ENCODE peak calls at places on chromosomes 2 and 18, in nine cellular contexts. One of them, this sample, is unnamed.

GRCh38 chr18:28831476-28831875 is 654.5 kb upstream of the CDH2 start:
- DNase-seq in body of pancreas: no peak
- DNase-seq in fibroblast of lung: no peak
- DNase-seq in cardiac muscle cell: no peak
- DNase-seq in endodermal cell: no peak
- DNase-seq in GM23338: no peak
- DNase-seq in Peyer's patch: no peak
- DNase-seq in neuronal stem cell: no peak
- DNase-seq in heart left ventricle: no peak
- DNase-seq in this sample: no peak

GRCh38 chr2:166410828-166411472 is 35.2 kb upstream of the SCN9A start:
- DNase-seq in body of pancreas: no peak
- DNase-seq in fibroblast of lung: peak; percentile 87
- DNase-seq in cardiac muscle cell: peak; percentile 84
- DNase-seq in endodermal cell: no peak
- DNase-seq in GM23338: no peak
- DNase-seq in Peyer's patch: no peak
- DNase-seq in neuronal stem cell: no peak
- DNase-seq in heart left ventricle: no peak
- DNase-seq in this sample: no peak

GRCh38 chr18:50079571-50080295 is 115.2 kb downstream of the MYO5B start:
- DNase-seq in body of pancreas: peak; percentile 86
- DNase-seq in fibroblast of lung: no peak
- DNase-seq in cardiac muscle cell: no peak
- DNase-seq in endodermal cell: peak; percentile 11
- DNase-seq in GM23338: no peak
- DNase-seq in Peyer's patch: no peak
- DNase-seq in neuronal stem cell: no peak
- DNase-seq in heart left ventricle: peak; percentile 72
- DNase-seq in this sample: peak; percentile 85

GRCh38 chr2:222594679-222595078 is 61.2 kb downstream of the FARSB start:
- DNase-seq in body of pancreas: no peak
- DNase-seq in fibroblast of lung: peak; percentile 81
- DNase-seq in cardiac muscle cell: peak; percentile 66
- DNase-seq in endodermal cell: no peak
- DNase-seq in GM23338: no peak
- DNase-seq in Peyer's patch: no peak
- DNase-seq in neuronal stem cell: no peak
- DNase-seq in heart left ventricle: no peak
- DNase-seq in this sample: no peak

GRCh38 chr2:138147796-138148195 is 183.5 kb downstream of the HNMT start:
- DNase-seq in body of pancreas: peak; percentile 76
- DNase-seq in fibroblast of lung: peak; percentile 2
- DNase-seq in cardiac muscle cell: peak; percentile 37
- DNase-seq in endodermal cell: no peak
- DNase-seq in GM23338: no peak
- DNase-seq in Peyer's patch: no peak
- DNase-seq in neuronal stem cell: no peak
- DNase-seq in heart left ventricle: no peak
- DNase-seq in this sample: no peak

GRCh38 chr2:237732790-237733349 is 65.7 kb upstream of the RBM44 start:
- DNase-seq in body of pancreas: peak; percentile 51
- DNase-seq in fibroblast of lung: no peak
- DNase-seq in cardiac muscle cell: no peak
- DNase-seq in endodermal cell: peak; percentile 65
- DNase-seq in GM23338: peak; percentile 46
- DNase-seq in Peyer's patch: no peak
- DNase-seq in neuronal stem cell: no peak
- DNase-seq in heart left ventricle: peak; percentile 72
- DNase-seq in this sample: peak; percentile 93

GRCh38 chr18:26993568-26993967 is 128.1 kb upstream of the AQP4 start:
- DNase-seq in body of pancreas: no peak
- DNase-seq in fibroblast of lung: no peak
- DNase-seq in cardiac muscle cell: no peak
- DNase-seq in endodermal cell: no peak
- DNase-seq in GM23338: no peak
- DNase-seq in Peyer's patch: no peak
- DNase-seq in neuronal stem cell: no peak
- DNase-seq in heart left ventricle: no peak
- DNase-seq in this sample: no peak

GRCh38 chr2:48548871-48549270 is 18.9 kb downstream of the STON1 start:
- DNase-seq in body of pancreas: no peak
- DNase-seq in fibroblast of lung: peak; percentile 33
- DNase-seq in cardiac muscle cell: peak; percentile 57
- DNase-seq in endodermal cell: no peak
- DNase-seq in GM23338: no peak
- DNase-seq in Peyer's patch: no peak
- DNase-seq in neuronal stem cell: no peak
- DNase-seq in heart left ventricle: no peak
- DNase-seq in this sample: no peak

GRCh38 chr2:79554899-79555298 is 42.0 kb downstream of the CTNNA2 start:
- DNase-seq in body of pancreas: no peak
- DNase-seq in fibroblast of lung: no peak
- DNase-seq in cardiac muscle cell: no peak
- DNase-seq in endodermal cell: no peak
- DNase-seq in GM23338: peak; percentile 76
- DNase-seq in Peyer's patch: no peak
- DNase-seq in neuronal stem cell: no peak
- DNase-seq in heart left ventricle: no peak
- DNase-seq in this sample: no peak

GRCh38 chr2:9250091-9250490 is 43.5 kb downstream of the ASAP2 start:
- DNase-seq in body of pancreas: no peak
- DNase-seq in fibroblast of lung: no peak
- DNase-seq in cardiac muscle cell: no peak
- DNase-seq in endodermal cell: no peak
- DNase-seq in GM23338: no peak
- DNase-seq in Peyer's patch: no peak
- DNase-seq in neuronal stem cell: no peak
- DNase-seq in heart left ventricle: no peak
- DNase-seq in this sample: no peak

GRCh38 chr18:27785815-27786537 is 391.0 kb downstream of the CDH2 start:
- DNase-seq in body of pancreas: no peak
- DNase-seq in fibroblast of lung: no peak
- DNase-seq in cardiac muscle cell: no peak
- DNase-seq in endodermal cell: no peak
- DNase-seq in GM23338: peak; percentile 11
- DNase-seq in Peyer's patch: no peak
- DNase-seq in neuronal stem cell: no peak
- DNase-seq in heart left ventricle: no peak
- DNase-seq in this sample: no peak

GRCh38 chr2:608297-608696 is 68.9 kb downstream of the TMEM18 start:
- DNase-seq in body of pancreas: no peak
- DNase-seq in fibroblast of lung: no peak
- DNase-seq in cardiac muscle cell: no peak
- DNase-seq in endodermal cell: peak; percentile 14
- DNase-seq in GM23338: no peak
- DNase-seq in Peyer's patch: no peak
- DNase-seq in neuronal stem cell: no peak
- DNase-seq in heart left ventricle: no peak
- DNase-seq in this sample: no peak

GRCh38 chr2:178388287-178388686 is 62.7 kb downstream of the PRKRA start:
- DNase-seq in body of pancreas: no peak
- DNase-seq in fibroblast of lung: no peak
- DNase-seq in cardiac muscle cell: no peak
- DNase-seq in endodermal cell: no peak
- DNase-seq in GM23338: no peak
- DNase-seq in Peyer's patch: no peak
- DNase-seq in neuronal stem cell: no peak
- DNase-seq in heart left ventricle: no peak
- DNase-seq in this sample: no peak

GRCh38 chr2:231161252-231162035 is 36.6 kb upstream of the HTR2B start:
- DNase-seq in body of pancreas: no peak
- DNase-seq in fibroblast of lung: no peak
- DNase-seq in cardiac muscle cell: peak; percentile 6
- DNase-seq in endodermal cell: no peak
- DNase-seq in GM23338: no peak
- DNase-seq in Peyer's patch: no peak
- DNase-seq in neuronal stem cell: no peak
- DNase-seq in heart left ventricle: no peak
- DNase-seq in this sample: no peak
- H3K27ac ChIP-seq in body of pancreas: peak overlapping the region; percentile 14
- H3K27ac ChIP-seq in fibroblast of lung: peak overlapping the region; percentile 71
- H3K27ac ChIP-seq in cardiac muscle cell: no peak overlapping the region
- H3K27ac ChIP-seq in endodermal cell: no peak overlapping the region
- H3K27ac ChIP-seq in GM23338: peak overlapping the region; percentile 27
- H3K27ac ChIP-seq in Peyer's patch: peak overlapping the region; percentile 29
- H3K27ac ChIP-seq in neuronal stem cell: no peak overlapping the region
- H3K27ac ChIP-seq in heart left ventricle: peak overlapping the region; percentile 20
- H3K27ac ChIP-seq in this sample: no peak overlapping the region

GRCh38 chr18:47899107-47899840 is 31.2 kb downstream of the SMAD2 start:
- DNase-seq in body of pancreas: no peak
- DNase-seq in fibroblast of lung: no peak
- DNase-seq in cardiac muscle cell: peak; percentile 39
- DNase-seq in endodermal cell: no peak
- DNase-seq in GM23338: peak; percentile 38
- DNase-seq in Peyer's patch: no peak
- DNase-seq in neuronal stem cell: peak; percentile 18
- DNase-seq in heart left ventricle: no peak
- DNase-seq in this sample: no peak

GRCh38 chr18:47898055-47898454 is 32.4 kb downstream of the SMAD2 start:
- DNase-seq in body of pancreas: no peak
- DNase-seq in fibroblast of lung: no peak
- DNase-seq in cardiac muscle cell: no peak
- DNase-seq in endodermal cell: no peak
- DNase-seq in GM23338: no peak
- DNase-seq in Peyer's patch: no peak
- DNase-seq in neuronal stem cell: no peak
- DNase-seq in heart left ventricle: no peak
- DNase-seq in this sample: no peak

GRCh38 chr18:47895565-47896250 is 34.8 kb downstream of the SMAD2 start:
- DNase-seq in body of pancreas: no peak
- DNase-seq in fibroblast of lung: no peak
- DNase-seq in cardiac muscle cell: no peak
- DNase-seq in endodermal cell: no peak
- DNase-seq in GM23338: no peak
- DNase-seq in Peyer's patch: no peak
- DNase-seq in neuronal stem cell: no peak
- DNase-seq in heart left ventricle: no peak
- DNase-seq in this sample: no peak

GRCh38 chr18:47901624-47902362 is 28.7 kb downstream of the SMAD2 start:
- DNase-seq in body of pancreas: no peak
- DNase-seq in fibroblast of lung: no peak
- DNase-seq in cardiac muscle cell: peak; percentile 42
- DNase-seq in endodermal cell: no peak
- DNase-seq in GM23338: peak; percentile 33
- DNase-seq in Peyer's patch: no peak
- DNase-seq in neuronal stem cell: no peak
- DNase-seq in heart left ventricle: no peak
- DNase-seq in this sample: no peak

DNA sequence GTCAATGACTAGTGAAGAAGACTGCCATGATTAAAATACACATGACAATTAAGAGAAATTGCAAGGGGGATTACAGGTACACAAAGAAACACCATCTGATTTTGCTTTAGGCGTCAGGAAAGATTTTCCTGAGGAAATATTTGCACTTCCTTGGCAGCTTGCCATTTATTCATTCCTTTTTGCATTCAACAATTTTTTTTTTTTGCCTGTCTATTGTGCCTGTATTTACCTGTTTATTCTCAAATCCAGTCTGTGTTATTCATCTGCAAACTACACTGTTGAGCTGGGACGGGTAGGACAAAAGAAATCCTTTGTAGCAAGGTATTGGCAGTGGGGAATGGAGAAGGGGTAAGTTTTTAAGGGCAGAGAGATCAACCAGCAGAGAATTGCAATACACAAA is 31.8 kb downstream of the SMAD2 start:
- DNase-seq in body of pancreas: no peak
- DNase-seq in fibroblast of lung: no peak
- DNase-seq in cardiac muscle cell: peak; percentile 37
- DNase-seq in endodermal cell: no peak
- DNase-seq in GM23338: peak; percentile 27
- DNase-seq in Peyer's patch: no peak
- DNase-seq in neuronal stem cell: no peak
- DNase-seq in heart left ventricle: no peak
- DNase-seq in this sample: no peak
- H3K4me1 ChIP-seq in body of pancreas: peaks cover 10% of the 10 kb centered on the region
- H3K4me1 ChIP-seq in fibroblast of lung: no peaks in the 10 kb centered on the region
- H3K4me1 ChIP-seq in cardiac muscle cell: peaks cover 45% of the 10 kb centered on the region
- H3K4me1 ChIP-seq in endodermal cell: peaks cover 16% of the 10 kb centered on the region
- H3K4me1 ChIP-seq in GM23338: peaks cover 78% of the 10 kb centered on the region
- H3K4me1 ChIP-seq in Peyer's patch: no peaks in the 10 kb centered on the region
- H3K4me1 ChIP-seq in neuronal stem cell: no peaks in the 10 kb centered on the region
- H3K4me1 ChIP-seq in heart left ventricle: peaks cover 3% of the 10 kb centered on the region
- H3K4me1 ChIP-seq in this sample: peaks cover 15% of the 10 kb centered on the region

GRCh38 chr2:235642446-235643107 is 148.7 kb downstream of the AGAP1 start:
- DNase-seq in body of pancreas: no peak
- DNase-seq in fibroblast of lung: peak; percentile 74
- DNase-seq in cardiac muscle cell: peak; percentile 60
- DNase-seq in endodermal cell: no peak
- DNase-seq in GM23338: peak; percentile 34
- DNase-seq in Peyer's patch: no peak
- DNase-seq in neuronal stem cell: no peak
- DNase-seq in heart left ventricle: no peak
- DNase-seq in this sample: no peak
- H3K27ac ChIP-seq in body of pancreas: no peak overlapping the region
- H3K27ac ChIP-seq in fibroblast of lung: peak overlapping the region; percentile 91
- H3K27ac ChIP-seq in cardiac muscle cell: no peak overlapping the region
- H3K27ac ChIP-seq in endodermal cell: no peak overlapping the region
- H3K27ac ChIP-seq in GM23338: no peak overlapping the region
- H3K27ac ChIP-seq in Peyer's patch: no peak overlapping the region
- H3K27ac ChIP-seq in neuronal stem cell: no peak overlapping the region
- H3K27ac ChIP-seq in heart left ventricle: peak overlapping the region; percentile 72
- H3K27ac ChIP-seq in this sample: no peak overlapping the region

GRCh38 chr2:235597081-235597615 is 103.3 kb downstream of the AGAP1 start:
- DNase-seq in body of pancreas: no peak
- DNase-seq in fibroblast of lung: no peak
- DNase-seq in cardiac muscle cell: no peak
- DNase-seq in endodermal cell: no peak
- DNase-seq in GM23338: no peak
- DNase-seq in Peyer's patch: no peak
- DNase-seq in neuronal stem cell: no peak
- DNase-seq in heart left ventricle: no peak
- DNase-seq in this sample: no peak
- H3K4me1 ChIP-seq in body of pancreas: peaks cover 13% of the 10 kb centered on the region
- H3K4me1 ChIP-seq in fibroblast of lung: no peaks in the 10 kb centered on the region
- H3K4me1 ChIP-seq in cardiac muscle cell: no peaks in the 10 kb centered on the region
- H3K4me1 ChIP-seq in endodermal cell: no peaks in the 10 kb centered on the region
- H3K4me1 ChIP-seq in GM23338: no peaks in the 10 kb centered on the region
- H3K4me1 ChIP-seq in Peyer's patch: no peaks in the 10 kb centered on the region
- H3K4me1 ChIP-seq in neuronal stem cell: no peaks in the 10 kb centered on the region
- H3K4me1 ChIP-seq in heart left ventricle: no peaks in the 10 kb centered on the region
- H3K4me1 ChIP-seq in this sample: no peaks in the 10 kb centered on the region

DNA sequence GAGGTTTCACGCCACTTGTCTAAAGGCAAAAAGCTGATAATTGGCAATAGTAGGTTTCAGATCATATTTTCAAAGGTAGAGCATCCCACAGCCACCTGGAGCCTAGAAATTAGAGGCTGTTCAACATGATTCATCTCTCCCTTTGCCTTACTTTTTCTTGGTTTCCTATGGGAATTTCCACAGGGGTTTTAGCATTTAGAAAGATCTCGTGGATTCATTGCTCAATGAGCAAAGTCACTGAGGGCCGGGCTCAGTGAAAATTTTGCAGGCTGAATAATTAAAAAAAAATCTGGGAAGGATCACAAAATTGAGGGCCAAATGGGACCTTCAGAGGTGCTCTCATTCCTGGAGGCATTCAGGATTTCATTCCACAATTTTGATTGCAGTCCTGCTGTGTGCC is 137.1 kb downstream of the VAPA start:
- DNase-seq in body of pancreas: no peak
- DNase-seq in fibroblast of lung: peak; percentile 41
- DNase-seq in cardiac muscle cell: no peak
- DNase-seq in endodermal cell: no peak
- DNase-seq in GM23338: no peak
- DNase-seq in Peyer's patch: no peak
- DNase-seq in neuronal stem cell: no peak
- DNase-seq in heart left ventricle: no peak
- DNase-seq in this sample: no peak
- H3K27ac ChIP-seq in body of pancreas: no peak overlapping the region
- H3K27ac ChIP-seq in fibroblast of lung: no peak overlapping the region
- H3K27ac ChIP-seq in cardiac muscle cell: no peak overlapping the region
- H3K27ac ChIP-seq in endodermal cell: no peak overlapping the region
- H3K27ac ChIP-seq in GM23338: no peak overlapping the region
- H3K27ac ChIP-seq in Peyer's patch: peak overlapping the region; percentile 55
- H3K27ac ChIP-seq in neuronal stem cell: no peak overlapping the region
- H3K27ac ChIP-seq in heart left ventricle: peak overlapping the region; percentile 64
- H3K27ac ChIP-seq in this sample: no peak overlapping the region

This sample was measured in right lobe of liver.